ENCODE peak calls at places on chromosomes 16 and 17, in six cellular contexts. L is stimulated activated CD8-positive, alpha-beta memory T cell treated with anti-CD3 and anti-CD28 coated beads, Interleukin-7, amount 100 ng/mL, for 1 hour; D is ureter; S is CD4-positive, alpha-beta T cell; G is NCI-H510A treated with DMSO at 0.1 percent for 48 hours; W is activated T-helper 2 cell treated with anti-CD3 and anti-CD28 coated beads, Interferon-gamma antibody, Interleukin-2, Interleukin-4, amounts not matched to agents 10 μg/mL and 5 μg/mL and 100 μg/mL, durations not matched to agents 14 hours and 24 hours and 36 hours. R is an unnamed sample.

GRCh38 chr16:89453662-89454321 is 36.6 kb downstream of the ANKRD11 start:
- DNase-seq in W (no peak), L (no peak), S (no peak), D (no peak), G (no peak), R (no peak)

GRCh38 chr17:39678340-39679116 is 9.3 kb downstream of the PGAP3 start:
- DNase-seq in G (no peak), W (no peak), D (no peak), S (no peak), L (no peak), R (no peak)

GRCh38 chr17:2874211-2874686 is 78.0 kb downstream of the RAP1GAP2 start:
- DNase-seq in G (no peak), S (no peak), L (no peak), W (no peak), D (no peak), R (no peak)

GRCh38 chr16:51710930-51711563 is 560.0 kb upstream of the SALL1 start:
- DNase-seq in D (no peak), L (no peak), S (no peak), G (no peak), W (no peak), R (no peak)

GRCh38 chr16:82295306-82296201 is 125.5 kb upstream of the MPHOSPH6 start:
- DNase-seq in L (no peak), S (no peak), G (no peak), D (no peak), W (no peak), R (no peak)

GRCh38 chr17:45227101-45227591 is 5.5 kb downstream of the FMNL1 start:
- DNase-seq in S (no peak), G (no peak), D (no peak), L (no peak), W (no peak), R (no peak)

GRCh38 chr16:10362077-10362863 is 23.6 kb upstream of the ATF7IP2 start:
- DNase-seq in S (no peak), G (no peak), L (no peak), D (no peak), W (no peak), R (peak)

GRCh38 chr16:50842013-50842505 is 100.2 kb downstream of the CYLD start:
- DNase-seq in D (peak), L (no peak), W (no peak), G (no peak), S (no peak), R (peak)

GRCh38 chr17:75250009-75250471 is 11.4 kb downstream of the GGA3 start:
- DNase-seq in S (peak), W (peak), D (no peak), L (peak), G (no peak), R (no peak)

GRCh38 chr16:87834015-87834667 is 35.2 kb downstream of the SLC7A5 start:
- DNase-seq in W (no peak), L (no peak), D (no peak), S (no peak), G (no peak), R (no peak)

GRCh38 chr17:1108560-1108809 is 71.3 kb downstream of the ABR start:
- DNase-seq in D (no peak), L (no peak), S (peak), G (no peak), W (no peak), R (no peak)